ENCODE peak calls at places on chromosomes 16 and 17, in eight cellular contexts. V is SW 1271; A is activated T-helper 1 cell treated with anti-CD3 and anti-CD28 coated beads, Interleukin-2, amount 50 U/mL, for 16 hours; Q is stimulated activated CD4-positive, alpha-beta T cell treated with anti-CD3 and anti-CD28 coated beads, TNF-alpha, amount 100 ng/mL, for 48 hours; C is esophagus muscularis mucosa; G is GOT3; D is stromal cell of bone marrow; J is heart right ventricle. N is an unnamed sample.

GRCh38 chr16:28549301-28549899 is 4.3 kb upstream of the SGF29 start:
- DNase-seq in Q (no peak), V (peak), C (no peak), G (no peak), D (no peak), J (no peak), A (no peak), N (no peak)

GRCh38 chr17:44970136-44970737 is 2.1 kb upstream of the C1QL1 start:
- DNase-seq in V (no peak), A (no peak), D (no peak), G (no peak), C (no peak), Q (no peak), J (peak), N (no peak)

GRCh38 chr17:2076461-2076984 is 21.6 kb downstream of the HIC1 start:
- DNase-seq in A (no peak), D (no peak), G (no peak), C (peak), J (no peak), Q (no peak), V (no peak), N (no peak)

GRCh38 chr17:81456091-81456490 is 56.5 kb downstream of the ACTG1 start:
- DNase-seq in J (no peak), V (no peak), D (no peak), G (no peak), Q (no peak), A (no peak), C (no peak), N (no peak)

GRCh38 chr16:24850289-24850931 is 4.6 kb downstream of the SLC5A11 start:
- DNase-seq in G (no peak), C (no peak), A (no peak), D (no peak), J (no peak), Q (no peak), V (no peak), N (no peak)

GRCh38 chr16:30010817-30011504 is at the start of gene DOC2A:
- DNase-seq in G (no peak), Q (no peak), A (no peak), C (no peak), V (no peak), D (no peak), J (no peak), N (no peak)

GRCh38 chr17:73571524-73572130 is 72.6 kb downstream of the SDK2 start:
- DNase-seq in G (no peak), D (no peak), J (no peak), A (no peak), C (no peak), V (no peak), Q (no peak), N (no peak)

GRCh38 chr17:76530489-76530814 is 7.1 kb downstream of the CYGB start:
- DNase-seq in G (no peak), Q (no peak), A (no peak), V (no peak), C (no peak), J (no peak), D (no peak), N (no peak)

GRCh38 chr16:16143038-16143763 is 80.1 kb downstream of the ABCC6 start:
- DNase-seq in Q (no peak), V (no peak), G (no peak), C (no peak), D (no peak), J (no peak), A (no peak), N (peak)

GRCh38 chr17:17990282-17990681 is 17.6 kb downstream of the DRC3 start:
- DNase-seq in A (no peak), G (no peak), J (no peak), D (no peak), C (no peak), Q (no peak), V (no peak), N (no peak)

GRCh38 chr16:31452631-31453106 is 6.6 kb upstream of the ARMC5 start:
- DNase-seq in A (no peak), D (peak), V (peak), C (no peak), G (no peak), J (no peak), Q (no peak), N (no peak)

GRCh38 chr17:18267366-18267765 is 6.9 kb downstream of the MIEF2 start:
- DNase-seq in D (no peak), J (no peak), C (no peak), Q (no peak), V (no peak), A (no peak), G (no peak), N (no peak)